ENCODE peak calls at places on chromosomes 12 and 14, in four cellular contexts. One of them, this sample, is unnamed.

GRCh38 chr14:34615507-34615906 is 14.4 kb downstream of the SNX6 start:
- DNase-seq in body of pancreas: no peak
- DNase-seq in PC-3: no peak
- DNase-seq in heart left ventricle: no peak
- DNase-seq in this sample: no peak

GRCh38 chr12:108975024-108975593 is 45.8 kb downstream of the SVOP start:
- DNase-seq in body of pancreas: no peak
- DNase-seq in PC-3: no peak
- DNase-seq in heart left ventricle: no peak
- DNase-seq in this sample: no peak

GRCh38 chr14:36313898-36314297 is 6.5 kb downstream of the MBIP start:
- DNase-seq in body of pancreas: no peak
- DNase-seq in PC-3: peak
- DNase-seq in heart left ventricle: no peak
- DNase-seq in this sample: no peak

GRCh38 chr14:77011226-77011762 is 17.2 kb downstream of the IRF2BPL start:
- DNase-seq in body of pancreas: no peak
- DNase-seq in PC-3: no peak
- DNase-seq in heart left ventricle: no peak
- DNase-seq in this sample: no peak

GRCh38 chr12:24605466-24605865 is 343.4 kb downstream of the BCAT1 start:
- DNase-seq in body of pancreas: no peak
- DNase-seq in PC-3: no peak
- DNase-seq in heart left ventricle: no peak
- DNase-seq in this sample: no peak

GRCh38 chr12:45051490-45052105 is 699 bp upstream of the DBX2 start:
- DNase-seq in body of pancreas: no peak
- DNase-seq in PC-3: peak
- DNase-seq in heart left ventricle: no peak
- DNase-seq in this sample: no peak

GRCh38 chr12:99024191-99024590 is 379.1 kb downstream of the APAF1 start:
- DNase-seq in body of pancreas: no peak
- DNase-seq in PC-3: no peak
- DNase-seq in heart left ventricle: no peak
- DNase-seq in this sample: no peak

GRCh38 chr14:50025776-50026175 is 90.6 kb downstream of the VCPKMT start:
- DNase-seq in body of pancreas: no peak
- DNase-seq in PC-3: no peak
- DNase-seq in heart left ventricle: no peak
- DNase-seq in this sample: no peak

GRCh38 chr12:40827923-40828592 is 135.8 kb downstream of the CNTN1 start:
- DNase-seq in body of pancreas: no peak
- DNase-seq in PC-3: no peak
- DNase-seq in heart left ventricle: no peak
- DNase-seq in this sample: no peak

GRCh38 chr14:73728106-73729014 is 14.2 kb upstream of the PNMA1 start:
- DNase-seq in body of pancreas: peak
- DNase-seq in PC-3: peak
- DNase-seq in heart left ventricle: peak
- DNase-seq in this sample: peak

GRCh38 chr14:66543996-66544395 is 36.0 kb downstream of the GPHN start:
- DNase-seq in body of pancreas: no peak
- DNase-seq in PC-3: no peak
- DNase-seq in heart left ventricle: no peak
- DNase-seq in this sample: no peak

GRCh38 chr14:60506985-60507829 is 1.7 kb upstream of the SIX6 start:
- DNase-seq in body of pancreas: no peak
- DNase-seq in PC-3: no peak
- DNase-seq in heart left ventricle: no peak
- DNase-seq in this sample: no peak

GRCh38 chr14:99724196-99724891 is 40.2 kb downstream of the CYP46A1 start:
- DNase-seq in body of pancreas: no peak
- DNase-seq in PC-3: no peak
- DNase-seq in heart left ventricle: no peak
- DNase-seq in this sample: no peak

GRCh38 chr14:76546426-76547221 is 170.7 kb downstream of the ESRRB start:
- DNase-seq in body of pancreas: peak
- DNase-seq in PC-3: peak
- DNase-seq in heart left ventricle: no peak
- DNase-seq in this sample: peak

GRCh38 chr12:77837876-77838291 is 7.2 kb downstream of the NAV3 start:
- DNase-seq in body of pancreas: peak
- DNase-seq in PC-3: no peak
- DNase-seq in heart left ventricle: peak
- DNase-seq in this sample: no peak
- TF ChIP-seq CTCF in body of pancreas: no peak
- TF ChIP-seq CTCF in PC-3: no peak
- TF ChIP-seq CTCF in heart left ventricle: no peak
- TF ChIP-seq CTCF in this sample: no peak

GRCh38 chr14:81991998-81992397 is 458.3 kb upstream of the SEL1L start:
- DNase-seq in body of pancreas: peak
- DNase-seq in PC-3: peak
- DNase-seq in heart left ventricle: no peak
- DNase-seq in this sample: no peak
- TF ChIP-seq CTCF in body of pancreas: peak
- TF ChIP-seq CTCF in PC-3: peak
- TF ChIP-seq CTCF in heart left ventricle: peak
- TF ChIP-seq CTCF in this sample: no peak

GRCh38 chr12:67025543-67026114 is 243.5 kb upstream of the CAND1 start:
- DNase-seq in body of pancreas: peak
- DNase-seq in PC-3: peak
- DNase-seq in heart left ventricle: no peak
- DNase-seq in this sample: no peak
- TF ChIP-seq CTCF in body of pancreas: peak
- TF ChIP-seq CTCF in PC-3: peak
- TF ChIP-seq CTCF in heart left ventricle: peak
- TF ChIP-seq CTCF in this sample: peak

GRCh38 chr12:80193900-80194299 is 94.6 kb downstream of the OTOGL start:
- DNase-seq in body of pancreas: no peak
- DNase-seq in PC-3: no peak
- DNase-seq in heart left ventricle: no peak
- DNase-seq in this sample: no peak

GRCh38 chr12:80192087-80192486 is 92.8 kb downstream of the OTOGL start:
- DNase-seq in body of pancreas: no peak
- DNase-seq in PC-3: no peak
- DNase-seq in heart left ventricle: no peak
- DNase-seq in this sample: no peak

GRCh38 chr12:80196419-80196818 is 97.1 kb downstream of the OTOGL start:
- DNase-seq in body of pancreas: no peak
- DNase-seq in PC-3: no peak
- DNase-seq in heart left ventricle: no peak
- DNase-seq in this sample: no peak

GRCh38 chr12:80195737-80196136 is 96.4 kb downstream of the OTOGL start:
- DNase-seq in body of pancreas: no peak
- DNase-seq in PC-3: no peak
- DNase-seq in heart left ventricle: no peak
- DNase-seq in this sample: no peak

DNA sequence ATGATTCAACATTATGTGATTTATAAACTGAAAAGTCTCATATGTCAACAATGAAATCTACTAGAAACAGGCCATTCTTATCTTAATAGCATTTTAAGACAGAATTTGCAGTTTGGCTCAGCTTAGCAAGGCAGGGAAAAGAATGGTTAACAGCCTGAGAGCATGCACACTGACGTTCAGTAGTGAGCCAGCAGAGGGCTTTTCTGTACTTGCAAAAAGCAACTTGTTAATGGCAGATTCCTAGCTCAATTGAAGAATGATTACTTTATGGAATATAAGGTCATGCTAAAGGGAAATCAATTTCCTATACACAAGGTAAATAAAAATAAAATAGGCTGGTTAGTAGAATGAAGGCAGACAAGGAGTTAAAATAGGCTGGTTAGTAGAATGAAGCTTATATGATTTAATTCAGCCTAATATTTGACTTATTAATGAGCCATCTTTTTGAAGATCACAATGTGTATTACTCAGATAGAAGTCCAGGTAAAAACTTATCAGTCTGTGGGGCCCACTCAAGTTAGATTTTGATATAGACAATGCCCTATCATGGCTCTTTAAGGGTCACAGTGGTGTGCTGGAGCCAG is 95.9 kb downstream of the OTOGL start:
- DNase-seq in body of pancreas: peak
- DNase-seq in PC-3: peak
- DNase-seq in heart left ventricle: no peak
- DNase-seq in this sample: no peak
- TF ChIP-seq CTCF in body of pancreas: peak
- TF ChIP-seq CTCF in PC-3: peak
- TF ChIP-seq CTCF in heart left ventricle: peak
- TF ChIP-seq CTCF in this sample: peak

GRCh38 chr12:69284131-69284530 is 44.8 kb downstream of the CPSF6 start:
- DNase-seq in body of pancreas: peak
- DNase-seq in PC-3: peak
- DNase-seq in heart left ventricle: peak
- DNase-seq in this sample: no peak
- TF ChIP-seq CTCF in body of pancreas: no peak
- TF ChIP-seq CTCF in PC-3: no peak
- TF ChIP-seq CTCF in heart left ventricle: peak
- TF ChIP-seq CTCF in this sample: no peak